ENCODE peak calls at places on chromosomes 1 and 21, in seven cellular contexts. One of them, this sample, is unnamed.

GRCh38 chr21:44456207-44456914 is 1.1 kb downstream of the LRRC3 start:
- DNase-seq in cardiac muscle cell: no peak
- DNase-seq in LHCN-M2: no peak
- DNase-seq in NCI-H510A treated with DMSO at 0.1 percent for 48 hours: no peak
- DNase-seq in right lobe of liver: no peak
- DNase-seq in lower lobe of right lung: peak; percentile 48
- DNase-seq in T-helper 9 cell: no peak
- DNase-seq in this sample: no peak

GRCh38 chr1:185400057-185400456 is 83.0 kb upstream of the IVNS1ABP start:
- DNase-seq in T-helper 9 cell: no peak
- DNase-seq in right lobe of liver: no peak
- DNase-seq in LHCN-M2: peak; percentile 83
- DNase-seq in cardiac muscle cell: peak; percentile 21
- DNase-seq in lower lobe of right lung: no peak
- DNase-seq in NCI-H510A treated with DMSO at 0.1 percent for 48 hours: no peak
- DNase-seq in this sample: no peak

GRCh38 chr1:100862591-100862990 is 32.1 kb downstream of the EXTL2 start:
- DNase-seq in T-helper 9 cell: no peak
- DNase-seq in lower lobe of right lung: no peak
- DNase-seq in NCI-H510A treated with DMSO at 0.1 percent for 48 hours: no peak
- DNase-seq in right lobe of liver: no peak
- DNase-seq in cardiac muscle cell: peak; percentile 60
- DNase-seq in LHCN-M2: peak; percentile 74
- DNase-seq in this sample: no peak

GRCh38 chr1:202229376-202229775 is 35.8 kb downstream of the LGR6 start:
- DNase-seq in cardiac muscle cell: no peak
- DNase-seq in right lobe of liver: no peak
- DNase-seq in T-helper 9 cell: no peak
- DNase-seq in LHCN-M2: no peak
- DNase-seq in lower lobe of right lung: no peak
- DNase-seq in NCI-H510A treated with DMSO at 0.1 percent for 48 hours: no peak
- DNase-seq in this sample: no peak

GRCh38 chr21:35528109-35529042 is 479.3 kb upstream of the RUNX1 start:
- DNase-seq in T-helper 9 cell: peak; percentile 4
- DNase-seq in lower lobe of right lung: peak; percentile 55
- DNase-seq in NCI-H510A treated with DMSO at 0.1 percent for 48 hours: peak; percentile 22
- DNase-seq in LHCN-M2: no peak
- DNase-seq in right lobe of liver: no peak
- DNase-seq in cardiac muscle cell: peak; percentile 32
- DNase-seq in this sample: no peak

GRCh38 chr1:160868141-160868540 is 5.5 kb upstream of the CD244 start:
- DNase-seq in NCI-H510A treated with DMSO at 0.1 percent for 48 hours: no peak
- DNase-seq in cardiac muscle cell: peak; percentile 38
- DNase-seq in T-helper 9 cell: no peak
- DNase-seq in right lobe of liver: no peak
- DNase-seq in LHCN-M2: no peak
- DNase-seq in lower lobe of right lung: no peak
- DNase-seq in this sample: no peak

GRCh38 chr1:220770245-220770913 is 16.3 kb upstream of the MTARC1 start:
- DNase-seq in NCI-H510A treated with DMSO at 0.1 percent for 48 hours: no peak
- DNase-seq in lower lobe of right lung: no peak
- DNase-seq in right lobe of liver: no peak
- DNase-seq in LHCN-M2: no peak
- DNase-seq in T-helper 9 cell: no peak
- DNase-seq in cardiac muscle cell: no peak
- DNase-seq in this sample: no peak

GRCh38 chr1:226201029-226201593 is 14.6 kb upstream of the ACBD3 start:
- DNase-seq in NCI-H510A treated with DMSO at 0.1 percent for 48 hours: no peak
- DNase-seq in T-helper 9 cell: no peak
- DNase-seq in right lobe of liver: no peak
- DNase-seq in cardiac muscle cell: peak; percentile 42
- DNase-seq in lower lobe of right lung: no peak
- DNase-seq in LHCN-M2: no peak
- DNase-seq in this sample: no peak

GRCh38 chr21:15552914-15553491 is 176.8 kb upstream of the USP25 start:
- DNase-seq in right lobe of liver: no peak
- DNase-seq in cardiac muscle cell: peak; percentile 56
- DNase-seq in LHCN-M2: peak; percentile 50
- DNase-seq in T-helper 9 cell: no peak
- DNase-seq in NCI-H510A treated with DMSO at 0.1 percent for 48 hours: no peak
- DNase-seq in lower lobe of right lung: no peak
- DNase-seq in this sample: no peak

GRCh38 chr21:25563399-25564116 is 43.7 kb downstream of the MRPL39 start:
- DNase-seq in lower lobe of right lung: no peak
- DNase-seq in NCI-H510A treated with DMSO at 0.1 percent for 48 hours: no peak
- DNase-seq in right lobe of liver: no peak
- DNase-seq in T-helper 9 cell: no peak
- DNase-seq in LHCN-M2: peak; percentile 26
- DNase-seq in cardiac muscle cell: peak; percentile 58
- DNase-seq in this sample: no peak

GRCh38 chr1:22738522-22738921 is 27.9 kb downstream of the EPHB2 start:
- DNase-seq in NCI-H510A treated with DMSO at 0.1 percent for 48 hours: no peak
- DNase-seq in right lobe of liver: no peak
- DNase-seq in T-helper 9 cell: no peak
- DNase-seq in lower lobe of right lung: no peak
- DNase-seq in cardiac muscle cell: no peak
- DNase-seq in LHCN-M2: no peak
- DNase-seq in this sample: no peak

GRCh38 chr1:235954306-235955283 is 87.9 kb upstream of the LYST start:
- DNase-seq in LHCN-M2: peak; percentile 4
- DNase-seq in lower lobe of right lung: peak; percentile 78
- DNase-seq in cardiac muscle cell: no peak
- DNase-seq in NCI-H510A treated with DMSO at 0.1 percent for 48 hours: peak; percentile 41
- DNase-seq in T-helper 9 cell: peak; percentile 15
- DNase-seq in right lobe of liver: peak; percentile 55
- DNase-seq in this sample: no peak

GRCh38 chr1:199867601-199868000 is 159.9 kb upstream of the NR5A2 start:
- DNase-seq in right lobe of liver: no peak
- DNase-seq in LHCN-M2: peak; percentile 15
- DNase-seq in T-helper 9 cell: no peak
- DNase-seq in NCI-H510A treated with DMSO at 0.1 percent for 48 hours: no peak
- DNase-seq in cardiac muscle cell: peak; percentile 29
- DNase-seq in lower lobe of right lung: no peak
- DNase-seq in this sample: no peak

GRCh38 chr1:109667452-109668122 is at the start of gene GSTM2:
- DNase-seq in T-helper 9 cell: peak; percentile 61
- DNase-seq in right lobe of liver: peak; percentile 76
- DNase-seq in cardiac muscle cell: peak; percentile 93
- DNase-seq in lower lobe of right lung: peak; percentile 94
- DNase-seq in LHCN-M2: peak; percentile 82
- DNase-seq in NCI-H510A treated with DMSO at 0.1 percent for 48 hours: peak; percentile 89
- DNase-seq in this sample: peak; percentile 83

GRCh38 chr1:6272476-6273270 is 11.8 kb upstream of the GPR153 start:
- DNase-seq in T-helper 9 cell: no peak
- DNase-seq in right lobe of liver: no peak
- DNase-seq in NCI-H510A treated with DMSO at 0.1 percent for 48 hours: no peak
- DNase-seq in LHCN-M2: no peak
- DNase-seq in cardiac muscle cell: no peak
- DNase-seq in lower lobe of right lung: no peak
- DNase-seq in this sample: no peak

GRCh38 chr21:44734841-44735240 is 23.5 kb upstream of the TSPEAR start:
- DNase-seq in right lobe of liver: no peak
- DNase-seq in LHCN-M2: no peak
- DNase-seq in lower lobe of right lung: no peak
- DNase-seq in cardiac muscle cell: no peak
- DNase-seq in T-helper 9 cell: no peak
- DNase-seq in NCI-H510A treated with DMSO at 0.1 percent for 48 hours: no peak
- DNase-seq in this sample: no peak

GRCh38 chr1:6126521-6127067 is 53.5 kb downstream of the CHD5 start:
- DNase-seq in right lobe of liver: no peak
- DNase-seq in T-helper 9 cell: no peak
- DNase-seq in NCI-H510A treated with DMSO at 0.1 percent for 48 hours: no peak
- DNase-seq in lower lobe of right lung: peak; percentile 29
- DNase-seq in cardiac muscle cell: no peak
- DNase-seq in LHCN-M2: no peak
- DNase-seq in this sample: no peak

GRCh38 chr1:81510701-81511100 is 290.0 kb upstream of the ADGRL2 start:
- DNase-seq in LHCN-M2: no peak
- DNase-seq in lower lobe of right lung: no peak
- DNase-seq in NCI-H510A treated with DMSO at 0.1 percent for 48 hours: no peak
- DNase-seq in T-helper 9 cell: no peak
- DNase-seq in cardiac muscle cell: no peak
- DNase-seq in right lobe of liver: no peak
- DNase-seq in this sample: no peak

GRCh38 chr1:46689326-46689725 is 17.7 kb downstream of the TEX38 start:
- DNase-seq in right lobe of liver: no peak
- DNase-seq in lower lobe of right lung: no peak
- DNase-seq in NCI-H510A treated with DMSO at 0.1 percent for 48 hours: no peak
- DNase-seq in LHCN-M2: peak; percentile 26
- DNase-seq in T-helper 9 cell: no peak
- DNase-seq in cardiac muscle cell: no peak
- DNase-seq in this sample: no peak

GRCh38 chr1:78619803-78620579 is at the start of gene IFI44L:
- DNase-seq in cardiac muscle cell: peak; percentile 78
- DNase-seq in right lobe of liver: no peak
- DNase-seq in NCI-H510A treated with DMSO at 0.1 percent for 48 hours: no peak
- DNase-seq in LHCN-M2: peak; percentile 74
- DNase-seq in T-helper 9 cell: peak; percentile 43
- DNase-seq in lower lobe of right lung: peak; percentile 42
- DNase-seq in this sample: no peak

GRCh38 chr1:200364121-200364759 is 45.6 kb downstream of the ZNF281 start:
- DNase-seq in lower lobe of right lung: no peak
- DNase-seq in T-helper 9 cell: no peak
- DNase-seq in cardiac muscle cell: peak; percentile 42
- DNase-seq in LHCN-M2: no peak
- DNase-seq in right lobe of liver: no peak
- DNase-seq in NCI-H510A treated with DMSO at 0.1 percent for 48 hours: no peak
- DNase-seq in this sample: no peak

GRCh38 chr1:156808186-156809030 is 8.2 kb downstream of the SH2D2A start:
- DNase-seq in lower lobe of right lung: no peak
- DNase-seq in right lobe of liver: no peak
- DNase-seq in cardiac muscle cell: no peak
- DNase-seq in LHCN-M2: no peak
- DNase-seq in T-helper 9 cell: no peak
- DNase-seq in NCI-H510A treated with DMSO at 0.1 percent for 48 hours: no peak
- DNase-seq in this sample: no peak

GRCh38 chr21:28442624-28443023 is 550.1 kb downstream of the LTN1 start:
- DNase-seq in T-helper 9 cell: no peak
- DNase-seq in NCI-H510A treated with DMSO at 0.1 percent for 48 hours: no peak
- DNase-seq in lower lobe of right lung: no peak
- DNase-seq in cardiac muscle cell: peak; percentile 61
- DNase-seq in right lobe of liver: no peak
- DNase-seq in LHCN-M2: peak; percentile 79
- DNase-seq in this sample: no peak

GRCh38 chr1:27145934-27146354 is 9.0 kb downstream of the SLC9A1 start:
- DNase-seq in lower lobe of right lung: no peak
- DNase-seq in cardiac muscle cell: peak; percentile 59
- DNase-seq in NCI-H510A treated with DMSO at 0.1 percent for 48 hours: no peak
- DNase-seq in T-helper 9 cell: no peak
- DNase-seq in right lobe of liver: no peak
- DNase-seq in LHCN-M2: peak; percentile 92
- DNase-seq in this sample: no peak

GRCh38 chr1:199684686-199685273 is 342.7 kb upstream of the NR5A2 start:
- DNase-seq in T-helper 9 cell: no peak
- DNase-seq in NCI-H510A treated with DMSO at 0.1 percent for 48 hours: peak; percentile 82
- DNase-seq in LHCN-M2: peak; percentile 59
- DNase-seq in lower lobe of right lung: no peak
- DNase-seq in cardiac muscle cell: peak; percentile 84
- DNase-seq in right lobe of liver: no peak
- DNase-seq in this sample: peak; percentile 51

GRCh38 chr1:178031856-178032320 is 62.0 kb upstream of the RASAL2 start:
- DNase-seq in lower lobe of right lung: peak; percentile 82
- DNase-seq in cardiac muscle cell: peak; percentile 97
- DNase-seq in LHCN-M2: peak; percentile 89
- DNase-seq in right lobe of liver: peak; percentile 97
- DNase-seq in T-helper 9 cell: no peak
- DNase-seq in NCI-H510A treated with DMSO at 0.1 percent for 48 hours: peak; percentile 59
- DNase-seq in this sample: peak; percentile 77

GRCh38 chr1:149848811-149849210 is 50.6 kb upstream of the BOLA1 start:
- DNase-seq in right lobe of liver: no peak
- DNase-seq in T-helper 9 cell: no peak
- DNase-seq in NCI-H510A treated with DMSO at 0.1 percent for 48 hours: peak; percentile 61
- DNase-seq in lower lobe of right lung: no peak
- DNase-seq in cardiac muscle cell: no peak
- DNase-seq in LHCN-M2: peak; percentile 12
- DNase-seq in this sample: no peak

GRCh38 chr1:66464802-66465201 is 69.2 kb upstream of the SGIP1 start:
- DNase-seq in right lobe of liver: no peak
- DNase-seq in lower lobe of right lung: no peak
- DNase-seq in cardiac muscle cell: peak; percentile 77
- DNase-seq in NCI-H510A treated with DMSO at 0.1 percent for 48 hours: no peak
- DNase-seq in T-helper 9 cell: no peak
- DNase-seq in LHCN-M2: peak; percentile 99
- DNase-seq in this sample: no peak

GRCh38 chr21:42040411-42041180 is 30.4 kb upstream of the ZBTB21 start:
- DNase-seq in cardiac muscle cell: peak; percentile 97
- DNase-seq in lower lobe of right lung: peak; percentile 24
- DNase-seq in LHCN-M2: peak; percentile 99
- DNase-seq in T-helper 9 cell: no peak
- DNase-seq in NCI-H510A treated with DMSO at 0.1 percent for 48 hours: no peak
- DNase-seq in right lobe of liver: no peak
- DNase-seq in this sample: no peak

GRCh38 chr1:171441278-171441677 is 44.1 kb upstream of the PRRC2C start:
- DNase-seq in T-helper 9 cell: no peak
- DNase-seq in LHCN-M2: peak; percentile 75
- DNase-seq in NCI-H510A treated with DMSO at 0.1 percent for 48 hours: no peak
- DNase-seq in cardiac muscle cell: peak; percentile 51
- DNase-seq in lower lobe of right lung: no peak
- DNase-seq in right lobe of liver: no peak
- DNase-seq in this sample: no peak

GRCh38 chr1:74733616-74734484 is 898 bp downstream of the TYW3 start:
- DNase-seq in LHCN-M2: peak; percentile 80
- DNase-seq in NCI-H510A treated with DMSO at 0.1 percent for 48 hours: peak; percentile 93
- DNase-seq in T-helper 9 cell: no peak
- DNase-seq in cardiac muscle cell: peak; percentile 81
- DNase-seq in lower lobe of right lung: no peak
- DNase-seq in right lobe of liver: no peak
- DNase-seq in this sample: peak; percentile 71

GRCh38 chr1:219751870-219752269 is 139.0 kb upstream of the ZC3H11B start:
- DNase-seq in T-helper 9 cell: no peak
- DNase-seq in cardiac muscle cell: no peak
- DNase-seq in lower lobe of right lung: no peak
- DNase-seq in LHCN-M2: no peak
- DNase-seq in NCI-H510A treated with DMSO at 0.1 percent for 48 hours: no peak
- DNase-seq in right lobe of liver: no peak
- DNase-seq in this sample: no peak

GRCh38 chr1:61244114-61244513 is 161.8 kb downstream of the NFIA start:
- DNase-seq in T-helper 9 cell: no peak
- DNase-seq in NCI-H510A treated with DMSO at 0.1 percent for 48 hours: no peak
- DNase-seq in cardiac muscle cell: peak; percentile 81
- DNase-seq in right lobe of liver: no peak
- DNase-seq in LHCN-M2: peak; percentile 70
- DNase-seq in lower lobe of right lung: no peak
- DNase-seq in this sample: no peak

GRCh38 chr1:199545780-199546179 is 481.7 kb upstream of the NR5A2 start:
- DNase-seq in right lobe of liver: no peak
- DNase-seq in T-helper 9 cell: no peak
- DNase-seq in LHCN-M2: no peak
- DNase-seq in NCI-H510A treated with DMSO at 0.1 percent for 48 hours: no peak
- DNase-seq in lower lobe of right lung: no peak
- DNase-seq in cardiac muscle cell: peak; percentile 1
- DNase-seq in this sample: no peak

GRCh38 chr1:35851175-35851869 is 31.7 kb upstream of the AGO1 start:
- DNase-seq in lower lobe of right lung: no peak
- DNase-seq in NCI-H510A treated with DMSO at 0.1 percent for 48 hours: no peak
- DNase-seq in T-helper 9 cell: no peak
- DNase-seq in LHCN-M2: no peak
- DNase-seq in right lobe of liver: no peak
- DNase-seq in cardiac muscle cell: peak; percentile 75
- DNase-seq in this sample: no peak

GRCh38 chr21:39037807-39038405 is 145.3 kb downstream of the PSMG1 start:
- DNase-seq in right lobe of liver: no peak
- DNase-seq in cardiac muscle cell: no peak
- DNase-seq in T-helper 9 cell: no peak
- DNase-seq in NCI-H510A treated with DMSO at 0.1 percent for 48 hours: no peak
- DNase-seq in LHCN-M2: no peak
- DNase-seq in lower lobe of right lung: no peak
- DNase-seq in this sample: no peak

GRCh38 chr1:18643154-18644012 is 12.7 kb downstream of the PAX7 start:
- DNase-seq in NCI-H510A treated with DMSO at 0.1 percent for 48 hours: no peak
- DNase-seq in right lobe of liver: no peak
- DNase-seq in LHCN-M2: no peak
- DNase-seq in cardiac muscle cell: no peak
- DNase-seq in lower lobe of right lung: no peak
- DNase-seq in T-helper 9 cell: no peak
- DNase-seq in this sample: no peak

GRCh38 chr1:155081472-155082300 is 3.0 kb downstream of the EFNA3 start:
- DNase-seq in LHCN-M2: no peak
- DNase-seq in T-helper 9 cell: no peak
- DNase-seq in right lobe of liver: no peak
- DNase-seq in cardiac muscle cell: no peak
- DNase-seq in NCI-H510A treated with DMSO at 0.1 percent for 48 hours: no peak
- DNase-seq in lower lobe of right lung: no peak
- DNase-seq in this sample: peak; percentile 17